ENCODE peak calls at places on chromosomes 4 and X, in nine cellular contexts. One of them, this sample, is unnamed.

GRCh38 chr4:2101346-2102044 is 42.4 kb downstream of the NAT8L start:
- DNase-seq in lower leg skin: no peak
- DNase-seq in K562: no peak
- DNase-seq in breast epithelium: no peak
- DNase-seq in stomach: no peak
- DNase-seq in heart left ventricle: no peak
- DNase-seq in IMR-90: peak
- DNase-seq in ovary: no peak
- DNase-seq in transverse colon: no peak
- DNase-seq in this sample: no peak

GRCh38 chrX:119647089-119647488 is 40.9 kb upstream of the NKRF start:
- DNase-seq in heart left ventricle: no peak
- DNase-seq in transverse colon: no peak
- DNase-seq in stomach: no peak
- DNase-seq in ovary: no peak
- DNase-seq in IMR-90: no peak
- DNase-seq in lower leg skin: no peak
- DNase-seq in breast epithelium: no peak
- DNase-seq in K562: no peak
- DNase-seq in this sample: no peak

GRCh38 chrX:111411591-111412371 is at the start of gene DCX:
- DNase-seq in stomach: no peak
- DNase-seq in transverse colon: no peak
- DNase-seq in K562: no peak
- DNase-seq in heart left ventricle: no peak
- DNase-seq in ovary: no peak
- DNase-seq in IMR-90: no peak
- DNase-seq in lower leg skin: no peak
- DNase-seq in breast epithelium: no peak
- DNase-seq in this sample: no peak

GRCh38 chr4:76053730-76054129 is 17.9 kb upstream of the CXCL11 start:
- DNase-seq in K562: no peak
- DNase-seq in lower leg skin: no peak
- DNase-seq in ovary: no peak
- DNase-seq in breast epithelium: no peak
- DNase-seq in transverse colon: no peak
- DNase-seq in stomach: no peak
- DNase-seq in heart left ventricle: no peak
- DNase-seq in IMR-90: no peak
- DNase-seq in this sample: no peak

GRCh38 chr4:139331185-139331584 is 28.9 kb upstream of the NDUFC1 start:
- DNase-seq in K562: no peak
- DNase-seq in lower leg skin: no peak
- DNase-seq in heart left ventricle: no peak
- DNase-seq in breast epithelium: no peak
- DNase-seq in IMR-90: no peak
- DNase-seq in ovary: no peak
- DNase-seq in transverse colon: no peak
- DNase-seq in stomach: no peak
- DNase-seq in this sample: no peak

GRCh38 chr4:109752545-109752944 is 22.7 kb upstream of the PLA2G12A start:
- DNase-seq in heart left ventricle: no peak
- DNase-seq in lower leg skin: no peak
- DNase-seq in stomach: no peak
- DNase-seq in transverse colon: no peak
- DNase-seq in breast epithelium: no peak
- DNase-seq in ovary: no peak
- DNase-seq in IMR-90: no peak
- DNase-seq in K562: no peak
- DNase-seq in this sample: peak

GRCh38 chrX:70196961-70197805 is 19.9 kb downstream of the DGAT2L6 start:
- DNase-seq in lower leg skin: peak
- DNase-seq in heart left ventricle: peak
- DNase-seq in transverse colon: peak
- DNase-seq in IMR-90: peak
- DNase-seq in stomach: peak
- DNase-seq in breast epithelium: no peak
- DNase-seq in K562: peak
- DNase-seq in ovary: no peak
- DNase-seq in this sample: peak

GRCh38 chrX:154096140-154097002 is 1.1 kb downstream of the MECP2 start:
- DNase-seq in K562: peak
- DNase-seq in lower leg skin: no peak
- DNase-seq in stomach: no peak
- DNase-seq in heart left ventricle: peak
- DNase-seq in ovary: peak
- DNase-seq in transverse colon: no peak
- DNase-seq in IMR-90: peak
- DNase-seq in breast epithelium: no peak
- DNase-seq in this sample: peak

GRCh38 chr4:128757712-128758111 is 51.8 kb upstream of the JADE1 start:
- DNase-seq in IMR-90: peak
- DNase-seq in heart left ventricle: peak
- DNase-seq in breast epithelium: no peak
- DNase-seq in K562: no peak
- DNase-seq in transverse colon: no peak
- DNase-seq in lower leg skin: peak
- DNase-seq in stomach: peak
- DNase-seq in ovary: no peak
- DNase-seq in this sample: no peak

GRCh38 chr4:181796502-181796901 is 446.7 kb upstream of the TENM3 start:
- DNase-seq in lower leg skin: no peak
- DNase-seq in IMR-90: peak
- DNase-seq in K562: no peak
- DNase-seq in heart left ventricle: no peak
- DNase-seq in breast epithelium: no peak
- DNase-seq in transverse colon: no peak
- DNase-seq in stomach: no peak
- DNase-seq in ovary: no peak
- DNase-seq in this sample: no peak

GRCh38 chr4:25969374-25969773 is 55.4 kb downstream of the SMIM20 start:
- DNase-seq in IMR-90: no peak
- DNase-seq in ovary: no peak
- DNase-seq in K562: peak
- DNase-seq in transverse colon: no peak
- DNase-seq in breast epithelium: no peak
- DNase-seq in stomach: no peak
- DNase-seq in heart left ventricle: no peak
- DNase-seq in lower leg skin: no peak
- DNase-seq in this sample: no peak

GRCh38 chr4:25973346-25973745 is 59.3 kb downstream of the SMIM20 start:
- DNase-seq in transverse colon: no peak
- DNase-seq in lower leg skin: no peak
- DNase-seq in IMR-90: no peak
- DNase-seq in breast epithelium: no peak
- DNase-seq in K562: no peak
- DNase-seq in ovary: no peak
- DNase-seq in heart left ventricle: no peak
- DNase-seq in stomach: no peak
- DNase-seq in this sample: no peak

GRCh38 chr4:25966171-25966570 is 52.2 kb downstream of the SMIM20 start:
- DNase-seq in heart left ventricle: no peak
- DNase-seq in ovary: no peak
- DNase-seq in K562: no peak
- DNase-seq in stomach: no peak
- DNase-seq in breast epithelium: no peak
- DNase-seq in lower leg skin: no peak
- DNase-seq in IMR-90: peak
- DNase-seq in transverse colon: no peak
- DNase-seq in this sample: no peak

GRCh38 chr4:25970241-25970675 is 56.2 kb downstream of the SMIM20 start:
- DNase-seq in ovary: no peak
- DNase-seq in heart left ventricle: peak
- DNase-seq in transverse colon: peak
- DNase-seq in IMR-90: no peak
- DNase-seq in stomach: no peak
- DNase-seq in breast epithelium: no peak
- DNase-seq in K562: no peak
- DNase-seq in lower leg skin: no peak
- DNase-seq in this sample: no peak

DNA sequence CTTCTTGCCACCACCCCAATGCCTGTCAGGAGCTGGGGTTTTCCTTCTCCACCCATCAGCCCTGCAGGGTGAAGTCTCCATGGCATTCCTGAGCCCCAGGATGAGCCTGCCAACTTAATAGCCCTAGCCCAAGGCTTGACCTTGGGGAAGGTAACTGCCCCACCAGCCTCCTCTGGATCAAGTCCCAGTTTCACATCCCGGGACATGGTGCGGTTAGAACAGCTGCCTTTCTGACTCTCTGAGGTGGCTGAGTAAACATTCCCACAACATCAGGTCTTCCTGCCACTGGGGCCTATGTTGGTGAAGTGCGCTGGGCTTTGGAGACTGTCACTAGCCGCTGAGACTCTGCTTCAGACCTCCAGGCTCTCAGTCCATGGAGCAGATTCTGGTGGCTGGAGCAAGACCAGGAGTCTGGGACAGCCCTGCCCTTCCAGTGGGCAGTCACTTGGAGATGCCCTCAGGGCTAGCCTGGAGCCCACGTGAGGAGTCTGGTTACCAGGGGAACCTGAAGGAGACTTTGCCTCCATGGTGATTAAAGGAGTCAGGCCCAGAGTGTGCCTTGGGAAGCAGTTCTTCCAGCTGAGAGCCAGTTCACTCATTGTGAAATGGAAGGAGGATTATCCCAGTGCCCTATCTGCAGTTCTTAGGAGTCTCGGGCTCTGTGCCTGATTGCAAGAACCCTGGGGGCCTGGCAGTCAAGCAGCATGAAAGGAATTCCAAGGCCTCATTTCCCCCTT is 56.8 kb downstream of the SMIM20 start:
- DNase-seq in heart left ventricle: no peak
- DNase-seq in ovary: no peak
- DNase-seq in stomach: no peak
- DNase-seq in breast epithelium: no peak
- DNase-seq in lower leg skin: no peak
- DNase-seq in K562: no peak
- DNase-seq in transverse colon: peak
- DNase-seq in IMR-90: no peak
- DNase-seq in this sample: no peak
- TF ChIP-seq POLR2A in heart left ventricle: no peak
- TF ChIP-seq POLR2A in ovary: no peak
- TF ChIP-seq POLR2A in stomach: no peak
- TF ChIP-seq POLR2A in breast epithelium: no peak
- TF ChIP-seq POLR2A in lower leg skin: no peak
- TF ChIP-seq POLR2A in K562: no peak
- TF ChIP-seq POLR2A in transverse colon: no peak
- TF ChIP-seq POLR2A in IMR-90: no peak
- TF ChIP-seq POLR2A in this sample: no peak

GRCh38 chr4:23891064-23891421 is 1.2 kb upstream of the PPARGC1A start:
- DNase-seq in lower leg skin: no peak
- DNase-seq in heart left ventricle: no peak
- DNase-seq in transverse colon: no peak
- DNase-seq in breast epithelium: no peak
- DNase-seq in stomach: no peak
- DNase-seq in ovary: no peak
- DNase-seq in K562: no peak
- DNase-seq in IMR-90: no peak
- DNase-seq in this sample: no peak

GRCh38 chr4:23889368-23889767 is 479 bp downstream of the PPARGC1A start:
- DNase-seq in ovary: no peak
- DNase-seq in IMR-90: no peak
- DNase-seq in breast epithelium: no peak
- DNase-seq in K562: no peak
- DNase-seq in transverse colon: no peak
- DNase-seq in heart left ventricle: no peak
- DNase-seq in stomach: no peak
- DNase-seq in lower leg skin: no peak
- DNase-seq in this sample: no peak

GRCh38 chr4:23888421-23889319 is 1.2 kb downstream of the PPARGC1A start:
- DNase-seq in transverse colon: no peak
- DNase-seq in lower leg skin: no peak
- DNase-seq in ovary: peak
- DNase-seq in K562: no peak
- DNase-seq in stomach: no peak
- DNase-seq in breast epithelium: no peak
- DNase-seq in IMR-90: peak
- DNase-seq in heart left ventricle: no peak
- DNase-seq in this sample: no peak

GRCh38 chr4:23889814-23890269 is at the start of gene PPARGC1A:
- DNase-seq in breast epithelium: peak
- DNase-seq in transverse colon: peak
- DNase-seq in heart left ventricle: peak
- DNase-seq in lower leg skin: peak
- DNase-seq in IMR-90: peak
- DNase-seq in K562: peak
- DNase-seq in ovary: peak
- DNase-seq in stomach: peak
- DNase-seq in this sample: no peak

DNA sequence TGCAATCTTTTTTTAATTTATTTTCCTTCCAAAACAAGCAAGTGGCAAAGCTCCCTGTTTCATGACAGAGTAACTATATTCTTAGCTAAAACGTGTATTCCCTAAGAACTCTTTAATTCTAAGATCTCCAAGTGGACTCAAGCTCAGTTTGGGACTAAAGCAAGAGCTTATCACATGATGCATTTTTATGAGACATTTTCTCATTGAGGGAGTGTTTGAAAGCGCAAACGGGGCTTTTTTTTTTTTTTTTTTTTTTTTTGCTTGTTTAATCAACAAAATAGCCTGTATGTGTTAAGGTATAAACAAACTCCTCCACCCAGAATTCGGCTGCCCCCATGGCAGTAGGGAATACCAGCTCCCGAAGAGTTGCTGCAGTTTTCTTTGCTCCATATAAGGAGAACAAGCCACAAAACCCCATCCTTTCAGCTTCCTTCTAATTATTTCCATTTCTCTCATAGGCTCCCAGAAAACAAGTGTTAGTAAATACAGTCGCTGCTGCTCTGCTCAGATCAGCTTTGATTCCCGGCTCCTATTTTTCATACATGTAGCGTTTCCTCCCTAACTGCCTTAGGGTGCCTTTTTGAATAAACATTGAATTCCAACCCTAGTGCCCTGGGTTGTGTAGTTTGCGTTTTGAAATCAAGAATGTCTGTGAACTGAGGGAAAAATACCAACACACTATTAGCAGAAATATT is 669 bp upstream of the PPARGC1A start:
- DNase-seq in stomach: no peak
- DNase-seq in breast epithelium: no peak
- DNase-seq in K562: no peak
- DNase-seq in IMR-90: no peak
- DNase-seq in lower leg skin: no peak
- DNase-seq in heart left ventricle: no peak
- DNase-seq in ovary: no peak
- DNase-seq in transverse colon: no peak
- DNase-seq in this sample: no peak
- TF ChIP-seq POLR2A in stomach: no peak
- TF ChIP-seq POLR2A in breast epithelium: no peak
- TF ChIP-seq POLR2A in K562: no peak
- TF ChIP-seq POLR2A in IMR-90: no peak
- TF ChIP-seq POLR2A in lower leg skin: no peak
- TF ChIP-seq POLR2A in heart left ventricle: no peak
- TF ChIP-seq POLR2A in ovary: no peak
- TF ChIP-seq POLR2A in transverse colon: no peak
- TF ChIP-seq POLR2A in this sample: no peak

GRCh38 chr4:19645589-19645988 is 606.1 kb upstream of the SLIT2 start:
- DNase-seq in heart left ventricle: no peak
- DNase-seq in K562: no peak
- DNase-seq in ovary: no peak
- DNase-seq in stomach: no peak
- DNase-seq in lower leg skin: no peak
- DNase-seq in breast epithelium: no peak
- DNase-seq in transverse colon: no peak
- DNase-seq in IMR-90: no peak
- DNase-seq in this sample: no peak
- TF ChIP-seq POLR2A in heart left ventricle: no peak
- TF ChIP-seq POLR2A in K562: no peak
- TF ChIP-seq POLR2A in ovary: no peak
- TF ChIP-seq POLR2A in stomach: no peak
- TF ChIP-seq POLR2A in lower leg skin: no peak
- TF ChIP-seq POLR2A in breast epithelium: no peak
- TF ChIP-seq POLR2A in transverse colon: no peak
- TF ChIP-seq POLR2A in IMR-90: no peak
- TF ChIP-seq POLR2A in this sample: no peak

GRCh38 chr4:68873218-68873502 is 57.4 kb downstream of the UGT2B10 start:
- DNase-seq in heart left ventricle: no peak
- DNase-seq in stomach: no peak
- DNase-seq in ovary: no peak
- DNase-seq in IMR-90: no peak
- DNase-seq in lower leg skin: no peak
- DNase-seq in K562: no peak
- DNase-seq in breast epithelium: no peak
- DNase-seq in transverse colon: no peak
- DNase-seq in this sample: no peak
- TF ChIP-seq POLR2A in heart left ventricle: no peak
- TF ChIP-seq POLR2A in stomach: no peak
- TF ChIP-seq POLR2A in ovary: no peak
- TF ChIP-seq POLR2A in IMR-90: no peak
- TF ChIP-seq POLR2A in lower leg skin: no peak
- TF ChIP-seq POLR2A in K562: no peak
- TF ChIP-seq POLR2A in breast epithelium: no peak
- TF ChIP-seq POLR2A in transverse colon: no peak
- TF ChIP-seq POLR2A in this sample: no peak

This sample was measured in erythroblast.